ENCODE peak calls at places on chromosomes 5 and 9, in ten cellular contexts. I, W, K, E, S, M, U, T, X and N are unnamed samples.

GRCh38 chr5:136198453-136198852 is 5.5 kb upstream of the SMIM32 start:
- DNase-seq in K (no peak), I (no peak), T (no peak), W (no peak), M (peak), S (no peak), X (no peak), U (no peak), E (no peak), N (no peak)

GRCh38 chr5:171336486-171337206 is 27.6 kb downstream of the TLX3 start:
- DNase-seq in S (no peak), U (peak), W (peak), K (no peak), M (peak), X (no peak), E (no peak), I (peak), T (peak), N (peak)

GRCh38 chr5:35900997-35901396 is 37.4 kb downstream of the CAPSL start:
- DNase-seq in I (no peak), S (no peak), X (no peak), E (no peak), M (no peak), U (no peak), K (no peak), T (no peak), W (no peak), N (no peak)

GRCh38 chr5:95564450-95564849 is 9.5 kb downstream of the ARSK start:
- DNase-seq in T (no peak), I (no peak), M (no peak), X (no peak), K (no peak), E (no peak), S (no peak), U (no peak), W (no peak), N (peak)

GRCh38 chr9:28014212-28014611 is 440.9 kb upstream of the C9orf72 start:
- DNase-seq in U (no peak), K (no peak), I (no peak), X (no peak), S (no peak), E (no peak), M (no peak), W (no peak), T (no peak), N (no peak)

GRCh38 chr5:120419110-120419509 is 45.0 kb upstream of the PRR16 start:
- DNase-seq in U (no peak), I (no peak), K (no peak), W (no peak), M (no peak), S (no peak), X (no peak), T (no peak), E (no peak), N (no peak)

GRCh38 chr9:110399983-110400382 is 62.3 kb upstream of the TXNDC8 start:
- DNase-seq in S (no peak), T (no peak), E (no peak), X (no peak), U (no peak), I (no peak), K (no peak), W (no peak), M (no peak), N (no peak)

GRCh38 chr9:87076825-87077224 is 129.5 kb upstream of the GAS1 start:
- DNase-seq in E (no peak), I (no peak), K (no peak), S (no peak), T (no peak), U (no peak), W (no peak), M (no peak), X (no peak), N (no peak)

GRCh38 chr5:156329197-156329611 is 2.2 kb downstream of the SGCD start:
- DNase-seq in K (no peak), W (no peak), X (no peak), U (no peak), I (no peak), E (no peak), S (no peak), T (no peak), M (peak), N (no peak)

GRCh38 chr5:111532873-111533272 is 20.5 kb upstream of the STARD4 start:
- DNase-seq in U (no peak), W (no peak), X (no peak), T (no peak), E (no peak), I (no peak), S (no peak), K (no peak), M (no peak), N (no peak)

GRCh38 chr9:133880136-133880535 is 112.0 kb downstream of the VAV2 start:
- DNase-seq in X (no peak), W (no peak), E (no peak), I (no peak), K (no peak), U (no peak), S (no peak), M (no peak), T (no peak), N (peak)

GRCh38 chr9:95193067-95193466 is 124.4 kb downstream of the FANCC start:
- DNase-seq in E (no peak), T (no peak), W (no peak), I (no peak), M (no peak), X (peak), S (no peak), U (no peak), K (no peak), N (no peak)

GRCh38 chr9:95081998-95082397 is 235.5 kb downstream of the FANCC start:
- DNase-seq in X (no peak), T (no peak), W (no peak), I (no peak), K (no peak), M (no peak), S (peak), E (no peak), U (peak), N (no peak)

GRCh38 chr5:122099060-122099790 is 21.2 kb upstream of the LOX start:
- DNase-seq in X (no peak), S (no peak), I (no peak), E (no peak), K (no peak), W (peak), U (no peak), M (no peak), T (no peak), N (no peak)

GRCh38 chr5:1663186-1663585 is 136.5 kb downstream of the MRPL36 start:
- DNase-seq in T (no peak), X (no peak), S (peak), E (no peak), K (no peak), M (no peak), I (no peak), U (no peak), W (no peak), N (no peak)

GRCh38 chr5:78221964-78222451 is 72.5 kb downstream of the AP3B1 start:
- DNase-seq in T (peak), E (no peak), S (no peak), M (no peak), X (peak), I (no peak), U (no peak), K (no peak), W (no peak), N (peak)

GRCh38 chr5:174311531-174312269 is 266.2 kb downstream of the NSG2 start:
- DNase-seq in E (no peak), I (peak), W (peak), S (peak), U (peak), X (peak), T (peak), K (no peak), M (peak), N (peak)

GRCh38 chr5:40736103-40736875 is 19.5 kb downstream of the TTC33 start:
- DNase-seq in U (no peak), S (no peak), K (no peak), W (peak), E (no peak), I (peak), T (no peak), M (no peak), X (peak), N (peak)

GRCh38 chr5:122180863-122181519 is 51.6 kb downstream of the ZNF474 start:
- DNase-seq in X (no peak), M (no peak), S (no peak), E (no peak), K (no peak), W (peak), T (no peak), I (no peak), U (no peak), N (peak)

GRCh38 chr5:61697811-61698587 is 365.9 kb downstream of the ZSWIM6 start:
- DNase-seq in I (no peak), X (no peak), T (no peak), U (no peak), W (no peak), M (no peak), K (no peak), E (no peak), S (no peak), N (peak)

GRCh38 chr9:124818431-124819281 is 34.6 kb upstream of the WDR38 start:
- DNase-seq in E (no peak), U (peak), K (no peak), W (peak), I (no peak), T (no peak), X (no peak), M (no peak), S (no peak), N (peak)

GRCh38 chr9:123339666-123340414 is 16.2 kb upstream of the CRB2 start:
- DNase-seq in T (peak), S (no peak), W (no peak), X (peak), U (no peak), E (no peak), K (no peak), M (no peak), I (no peak), N (peak)

GRCh38 chr5:173396311-173396993 is 68.2 kb upstream of the STC2 start:
- DNase-seq in E (no peak), K (no peak), U (no peak), W (peak), M (no peak), I (peak), S (no peak), X (peak), T (no peak), N (no peak)

GRCh38 chr5:68243681-68244080 is 28.1 kb downstream of the PIK3R1 start:
- DNase-seq in T (no peak), X (no peak), E (no peak), U (no peak), K (no peak), I (no peak), M (no peak), W (no peak), S (no peak), N (no peak)
- H3K27ac ChIP-seq in T (peak), X (no peak), E (no peak), U (peak), K (no peak), I (no peak), M (peak), W (no peak), S (no peak), N (no peak)

GRCh38 chr9:72294952-72295351 is 70.1 kb downstream of the ZFAND5 start:
- DNase-seq in M (no peak), I (no peak), S (no peak), K (no peak), U (peak), W (no peak), T (peak), X (no peak), E (no peak), N (peak)
- H3K27ac ChIP-seq in M (peak), I (no peak), S (peak), K (no peak), U (peak), W (peak), T (peak), X (no peak), E (no peak), N (no peak)

GRCh38 chr9:35832814-35833213 is 3.8 kb downstream of the TMEM8B start:
- DNase-seq in E (no peak), K (no peak), S (no peak), I (no peak), M (no peak), W (no peak), T (no peak), X (no peak), U (no peak), N (peak)
- H3K27ac ChIP-seq in E (no peak), K (no peak), S (peak), I (no peak), M (no peak), W (no peak), T (peak), X (no peak), U (peak), N (no peak)

DNA sequence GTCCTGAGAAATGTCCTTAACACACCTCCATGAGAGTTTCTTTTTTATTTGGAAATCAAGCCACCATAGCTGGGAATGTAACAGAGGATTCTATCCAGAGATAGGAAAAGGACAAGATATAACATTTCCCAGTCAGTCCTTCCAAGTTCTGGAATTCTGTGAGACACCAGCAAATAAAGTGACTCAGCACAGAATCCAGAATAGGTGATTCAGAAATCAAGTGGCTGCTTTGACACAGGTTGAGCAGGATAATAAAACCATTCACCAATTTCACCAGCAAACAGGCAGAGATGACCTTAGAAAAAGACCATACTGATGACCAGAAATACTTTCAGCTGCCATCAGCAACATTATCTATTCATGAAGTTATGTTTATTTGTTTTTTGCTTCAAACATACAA is 491.4 kb upstream of the TUSC1 start:
- DNase-seq in M (no peak), W (peak), U (no peak), E (no peak), T (no peak), X (no peak), K (no peak), S (no peak), I (no peak), N (no peak)
- H3K27ac ChIP-seq in M (no peak), W (peak), U (no peak), E (no peak), T (no peak), X (no peak), K (no peak), S (no peak), I (no peak), N (no peak)